ENCODE peak calls at places on chromosomes 1 and 21, in nine cellular contexts. Z is A549; I is nucleus accumbens; K is stimulated activated naive CD4-positive, alpha-beta T cell; W is left ventricle myocardium inferior; P is GM23338; G is Daoy; N is GM20000; M is GM23248. O is an unnamed sample.

GRCh38 chr1:111407297-111407696 is 20.2 kb downstream of the OVGP1 start:
- DNase-seq in Z (no peak), I (no peak), K (no peak), W (no peak), P (no peak), G (no peak), N (no peak), M (no peak), O (no peak)

GRCh38 chr1:115702993-115703392 is 61.2 kb downstream of the VANGL1 start:
- DNase-seq in Z (no peak), I (no peak), K (no peak), W (no peak), P (no peak), G (no peak), N (no peak), M (no peak), O (no peak)

GRCh38 chr1:231020139-231020601 is 19.9 kb downstream of the FAM89A start:
- DNase-seq in Z (no peak), I (no peak), K (no peak), W (no peak), P (peak), G (peak), N (no peak), M (no peak), O (no peak)

GRCh38 chr1:147264158-147264768 is 21.8 kb downstream of the CHD1L start:
- DNase-seq in Z (no peak), I (no peak), K (no peak), W (no peak), P (no peak), G (no peak), N (no peak), M (peak), O (peak)

GRCh38 chr1:3237570-3237969 is 168.6 kb downstream of the PRDM16 start:
- DNase-seq in Z (no peak), I (no peak), K (no peak), W (no peak), P (no peak), G (no peak), N (no peak), M (no peak), O (no peak)

GRCh38 chr1:227372662-227373061 is 54.4 kb upstream of the CDC42BPA start:
- DNase-seq in Z (peak), I (no peak), K (no peak), W (no peak), P (no peak), G (peak), N (no peak), M (peak), O (peak)

GRCh38 chr21:35664683-35665082 is 395.6 kb downstream of the SETD4 start:
- DNase-seq in Z (no peak), I (no peak), K (no peak), W (no peak), P (no peak), G (peak), N (no peak), M (peak), O (peak)

GRCh38 chr1:116242741-116243140 is 130.3 kb upstream of the ATP1A1 start:
- DNase-seq in Z (no peak), I (no peak), K (no peak), W (no peak), P (no peak), G (no peak), N (no peak), M (no peak), O (no peak)

GRCh38 chr1:230940848-230941247 is 37.8 kb downstream of the TTC13 start:
- DNase-seq in Z (no peak), I (no peak), K (no peak), W (no peak), P (no peak), G (no peak), N (no peak), M (peak), O (no peak)

GRCh38 chr1:243848165-243849088 is 1.6 kb downstream of the AKT3 start:
- DNase-seq in Z (no peak), I (no peak), K (peak), W (no peak), P (no peak), G (no peak), N (no peak), M (peak), O (no peak)

GRCh38 chr21:15804247-15804985 is 74.6 kb downstream of the USP25 start:
- DNase-seq in Z (no peak), I (no peak), K (no peak), W (no peak), P (no peak), G (no peak), N (no peak), M (no peak), O (no peak)

GRCh38 chr1:83942914-83943313 is 56.0 kb downstream of the TTLL7 start:
- DNase-seq in Z (no peak), I (no peak), K (no peak), W (no peak), P (peak), G (no peak), N (no peak), M (peak), O (no peak)

GRCh38 chr1:59308839-59309238 is 11.9 kb downstream of the FGGY start:
- DNase-seq in Z (no peak), I (no peak), K (no peak), W (no peak), P (no peak), G (no peak), N (no peak), M (peak), O (no peak)